ENCODE peak calls at places on chromosomes 2 and 18, in four cellular contexts. One of them, this sample, is unnamed.

GRCh38 chr2:33788044-33788443 is 188.9 kb upstream of the FAM98A start:
- DNase-seq in PC-9: no peak
- DNase-seq in A549: no peak
- DNase-seq in BJ: peak
- DNase-seq in this sample: no peak

GRCh38 chr2:3470166-3470651 is 49.1 kb downstream of the ADI1 start:
- DNase-seq in BJ: peak
- DNase-seq in PC-9: no peak
- DNase-seq in A549: no peak
- DNase-seq in this sample: peak

GRCh38 chr18:74468547-74469014 is 11.5 kb upstream of the DIPK1C start:
- DNase-seq in BJ: no peak
- DNase-seq in A549: no peak
- DNase-seq in PC-9: peak
- DNase-seq in this sample: no peak

GRCh38 chr2:79982445-79982844 is 322.1 kb downstream of the LRRTM1 start:
- DNase-seq in A549: peak
- DNase-seq in PC-9: no peak
- DNase-seq in BJ: no peak
- DNase-seq in this sample: no peak

GRCh38 chr2:239177325-239177724 is 223.5 kb downstream of the HDAC4 start:
- DNase-seq in A549: no peak
- DNase-seq in PC-9: no peak
- DNase-seq in BJ: no peak
- DNase-seq in this sample: peak

GRCh38 chr18:74714796-74715195 is 117.1 kb downstream of the ZNF407 start:
- DNase-seq in PC-9: no peak
- DNase-seq in A549: no peak
- DNase-seq in BJ: no peak
- DNase-seq in this sample: no peak

GRCh38 chr2:106584304-106584954 is 97.3 kb downstream of the CD8B2 start:
- DNase-seq in A549: no peak
- DNase-seq in PC-9: no peak
- DNase-seq in BJ: no peak
- DNase-seq in this sample: no peak

GRCh38 chr2:136393515-136393914 is 275.6 kb upstream of the CXCR4 start:
- DNase-seq in BJ: no peak
- DNase-seq in PC-9: no peak
- DNase-seq in A549: no peak
- DNase-seq in this sample: no peak

GRCh38 chr2:207869784-207870778 is 100.4 kb upstream of the FZD5 start:
- DNase-seq in PC-9: peak
- DNase-seq in A549: peak
- DNase-seq in BJ: peak
- DNase-seq in this sample: no peak

GRCh38 chr2:65256088-65256487 is 28.5 kb downstream of the ACTR2 start:
- DNase-seq in BJ: no peak
- DNase-seq in A549: no peak
- DNase-seq in PC-9: no peak
- DNase-seq in this sample: no peak

GRCh38 chr2:128421286-128421685 is 102.6 kb upstream of the HS6ST1 start:
- DNase-seq in PC-9: no peak
- DNase-seq in BJ: no peak
- DNase-seq in A549: no peak
- DNase-seq in this sample: peak

GRCh38 chr2:119407430-119408220 is 24.0 kb upstream of the TMEM37 start:
- DNase-seq in PC-9: peak
- DNase-seq in A549: peak
- DNase-seq in BJ: no peak
- DNase-seq in this sample: no peak

GRCh38 chr2:21438949-21439348 is 315.2 kb downstream of the TDRD15 start:
- DNase-seq in PC-9: peak
- DNase-seq in A549: peak
- DNase-seq in BJ: peak
- DNase-seq in this sample: no peak

GRCh38 chr2:145687445-145688104 is 1167.7 kb upstream of the ZEB2 start:
- DNase-seq in A549: no peak
- DNase-seq in BJ: no peak
- DNase-seq in PC-9: no peak
- DNase-seq in this sample: no peak

GRCh38 chr2:212686285-212686895 is 147.8 kb upstream of the ERBB4 start:
- DNase-seq in PC-9: peak
- DNase-seq in A549: peak
- DNase-seq in BJ: no peak
- DNase-seq in this sample: no peak

GRCh38 chr2:105114551-105114950 is 76.7 kb downstream of the MRPS9 start:
- DNase-seq in BJ: no peak
- DNase-seq in A549: peak
- DNase-seq in PC-9: peak
- DNase-seq in this sample: no peak

GRCh38 chr2:6370753-6371152 is 495.0 kb downstream of the CMPK2 start:
- DNase-seq in A549: no peak
- DNase-seq in BJ: peak
- DNase-seq in PC-9: no peak
- DNase-seq in this sample: no peak

GRCh38 chr18:72543362-72544055 is 633 bp downstream of the CBLN2 start:
- DNase-seq in BJ: no peak
- DNase-seq in PC-9: no peak
- DNase-seq in A549: no peak
- DNase-seq in this sample: no peak

GRCh38 chr2:108182489-108182888 is 57.3 kb upstream of the SULT1C3 start:
- DNase-seq in PC-9: no peak
- DNase-seq in BJ: no peak
- DNase-seq in A549: peak
- DNase-seq in this sample: no peak
- TF ChIP-seq CTCF in PC-9: peak
- TF ChIP-seq CTCF in BJ: peak
- TF ChIP-seq CTCF in A549: peak
- TF ChIP-seq CTCF in this sample: no peak

DNA sequence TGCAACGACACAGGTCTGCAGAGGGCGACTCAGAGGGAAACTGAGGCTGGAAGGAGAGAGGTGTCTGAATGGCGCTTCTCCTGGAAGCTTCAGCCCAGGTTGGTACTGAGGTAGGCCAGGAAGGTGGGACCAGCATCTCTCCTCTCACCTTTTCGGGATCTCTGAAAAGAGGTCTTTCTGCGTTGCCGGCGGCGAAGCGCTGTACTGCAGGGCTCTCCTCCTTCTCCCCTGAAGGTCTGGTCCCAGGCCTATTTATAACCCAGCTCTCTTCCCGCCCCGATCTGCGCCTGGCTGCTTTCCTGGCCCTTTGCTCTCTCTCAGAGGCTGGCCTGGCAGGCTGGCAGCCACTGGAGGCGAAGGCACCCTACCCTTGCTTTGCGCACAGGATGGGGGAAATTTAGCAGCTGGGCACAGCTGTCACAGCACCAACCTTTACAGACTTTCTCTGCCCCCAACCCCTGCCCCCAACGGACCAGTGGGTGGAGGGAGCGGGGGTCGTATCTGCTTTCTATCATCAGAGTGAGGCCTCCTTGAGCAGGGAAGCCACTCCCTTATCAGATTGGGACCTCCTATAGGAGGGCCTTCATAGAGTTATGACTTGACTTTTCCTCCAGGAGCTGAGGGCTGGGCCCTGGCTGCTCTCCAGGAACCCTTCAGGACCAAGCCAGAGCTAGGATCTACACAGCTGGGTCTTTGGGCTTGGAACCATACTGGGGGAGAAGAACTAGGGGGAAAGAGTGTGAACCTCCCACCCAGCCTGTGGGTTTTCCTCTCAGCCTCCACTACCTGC is 1.1 kb downstream of the DYSF start:
- DNase-seq in BJ: no peak
- DNase-seq in A549: no peak
- DNase-seq in PC-9: no peak
- DNase-seq in this sample: no peak
- TF ChIP-seq CTCF in BJ: no peak
- TF ChIP-seq CTCF in A549: no peak
- TF ChIP-seq CTCF in PC-9: no peak
- TF ChIP-seq CTCF in this sample: no peak

DNA sequence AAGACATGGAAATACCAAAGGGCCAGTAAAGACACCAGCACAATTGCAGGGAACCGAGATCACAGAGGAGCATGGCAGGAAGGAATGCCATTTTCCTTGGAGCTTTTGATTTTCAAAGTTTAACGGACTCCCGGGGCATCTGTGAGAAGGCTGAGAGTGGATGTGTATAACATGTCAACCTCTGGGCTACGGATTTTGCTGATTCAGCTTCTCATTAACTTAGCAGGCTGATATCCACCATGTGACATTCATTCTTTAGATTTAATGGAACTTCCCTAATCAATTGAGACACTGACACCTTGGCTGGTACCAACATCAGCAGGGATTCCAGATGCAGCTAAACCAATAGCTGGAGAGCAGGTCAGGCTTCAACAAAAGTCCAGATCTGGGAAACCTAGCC is 496.6 kb upstream of the SPHKAP start:
- DNase-seq in PC-9: no peak
- DNase-seq in A549: no peak
- DNase-seq in BJ: no peak
- DNase-seq in this sample: no peak
- TF ChIP-seq CTCF in PC-9: no peak
- TF ChIP-seq CTCF in A549: no peak
- TF ChIP-seq CTCF in BJ: no peak
- TF ChIP-seq CTCF in this sample: no peak

GRCh38 chr2:69644506-69644979 is 1.0 kb upstream of the AAK1 start:
- DNase-seq in BJ: no peak
- DNase-seq in A549: no peak
- DNase-seq in PC-9: no peak
- DNase-seq in this sample: no peak

GRCh38 chr2:69641887-69642708 is 1.4 kb downstream of the AAK1 start:
- DNase-seq in A549: no peak
- DNase-seq in BJ: no peak
- DNase-seq in PC-9: no peak
- DNase-seq in this sample: no peak

GRCh38 chr2:69642709-69643601 is 584 bp downstream of the AAK1 start:
- DNase-seq in PC-9: peak
- DNase-seq in A549: peak
- DNase-seq in BJ: no peak
- DNase-seq in this sample: no peak

GRCh38 chr2:69645026-69645425 is 1.5 kb upstream of the AAK1 start:
- DNase-seq in PC-9: peak
- DNase-seq in BJ: no peak
- DNase-seq in A549: no peak
- DNase-seq in this sample: no peak

GRCh38 chr2:69643602-69644505 is at the start of gene AAK1:
- DNase-seq in BJ: peak
- DNase-seq in PC-9: peak
- DNase-seq in A549: peak
- DNase-seq in this sample: peak
- TF ChIP-seq CTCF in BJ: no peak
- TF ChIP-seq CTCF in PC-9: no peak
- TF ChIP-seq CTCF in A549: peak
- TF ChIP-seq CTCF in this sample: no peak

DNA sequence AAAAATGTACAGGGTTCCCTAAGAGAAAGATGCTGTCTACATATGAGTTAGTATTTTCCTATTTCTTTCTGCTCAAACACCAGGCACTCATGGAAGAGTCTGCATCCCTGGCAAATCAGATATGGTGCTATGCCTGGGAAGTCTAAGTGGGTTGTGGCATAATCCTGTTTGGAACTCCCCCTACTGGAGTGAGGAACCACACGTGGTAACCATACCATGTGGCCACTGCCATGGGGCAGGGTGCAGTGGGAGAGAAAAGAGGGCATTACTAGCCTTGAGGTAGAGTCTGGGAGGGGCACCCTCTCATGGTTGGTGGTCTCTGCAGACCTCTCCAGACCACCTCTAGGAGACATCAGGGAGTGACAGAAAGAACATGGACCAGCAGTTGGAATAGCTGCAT is 257.9 kb upstream of the ATP5MC3 start:
- DNase-seq in PC-9: no peak
- DNase-seq in BJ: no peak
- DNase-seq in A549: no peak
- DNase-seq in this sample: no peak
- TF ChIP-seq CTCF in PC-9: no peak
- TF ChIP-seq CTCF in BJ: no peak
- TF ChIP-seq CTCF in A549: no peak
- TF ChIP-seq CTCF in this sample: no peak

DNA sequence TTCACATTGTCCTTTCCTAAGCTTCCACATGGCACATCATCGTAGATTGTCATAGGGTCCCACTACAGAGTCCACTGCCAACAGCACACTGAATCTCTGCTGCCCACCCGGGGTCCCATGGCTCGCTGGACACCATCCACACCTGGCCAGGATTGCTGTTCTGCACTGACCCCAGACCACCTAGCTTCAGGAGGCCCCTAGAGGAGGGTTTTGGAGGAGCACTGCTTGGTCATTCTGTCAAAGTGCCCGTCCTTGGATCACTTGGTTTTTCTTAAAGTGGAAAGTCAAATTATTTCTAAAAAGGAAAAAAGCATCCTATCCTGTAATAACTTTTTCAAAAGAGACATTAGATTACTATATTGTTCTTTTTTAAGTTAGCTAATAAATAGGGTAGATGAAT is 59.0 kb downstream of the CHRNA1 start:
- DNase-seq in BJ: no peak
- DNase-seq in A549: no peak
- DNase-seq in PC-9: no peak
- DNase-seq in this sample: no peak
- TF ChIP-seq CTCF in BJ: no peak
- TF ChIP-seq CTCF in A549: no peak
- TF ChIP-seq CTCF in PC-9: no peak
- TF ChIP-seq CTCF in this sample: no peak

GRCh38 chr2:202871161-202872141 is at the start of gene ICA1L:
- DNase-seq in A549: peak
- DNase-seq in BJ: peak
- DNase-seq in PC-9: no peak
- DNase-seq in this sample: peak
- TF ChIP-seq CTCF in A549: no peak
- TF ChIP-seq CTCF in BJ: no peak
- TF ChIP-seq CTCF in PC-9: no peak
- TF ChIP-seq CTCF in this sample: no peak

This sample was measured in suprapubic skin.